ENCODE peak calls at places on chromosome 14, in four cellular contexts. One of them, this sample, is unnamed. For H3K36me3, the result is how much of the 10 kb centered on the place peaks cover.

GRCh38 chr14:65959563-65960024 is 526.6 kb upstream of the CCDC196 start:
- DNase-seq in OCI-LY7: no peak
- DNase-seq in mesendoderm: no peak
- DNase-seq in SK-N-MC: no peak
- DNase-seq in this sample: no peak

GRCh38 chr14:69631509-69631908 is 20.1 kb downstream of the SUSD6 start:
- DNase-seq in SK-N-MC: no peak
- DNase-seq in mesendoderm: no peak
- DNase-seq in OCI-LY7: no peak
- DNase-seq in this sample: no peak

GRCh38 chr14:102929349-102930137 is 7.1 kb downstream of the AMN start:
- DNase-seq in mesendoderm: no peak
- DNase-seq in SK-N-MC: no peak
- DNase-seq in OCI-LY7: no peak
- DNase-seq in this sample: no peak

GRCh38 chr14:72723741-72724530 is 170.0 kb downstream of the DPF3 start:
- DNase-seq in OCI-LY7: no peak
- DNase-seq in SK-N-MC: no peak
- DNase-seq in mesendoderm: no peak
- DNase-seq in this sample: no peak

GRCh38 chr14:75577724-75578098 is 709 bp upstream of the FLVCR2 start:
- DNase-seq in OCI-LY7: peak
- DNase-seq in SK-N-MC: no peak
- DNase-seq in mesendoderm: peak
- DNase-seq in this sample: peak

GRCh38 chr14:28382460-28383220 is 383.9 kb upstream of the FOXG1 start:
- DNase-seq in mesendoderm: peak
- DNase-seq in OCI-LY7: no peak
- DNase-seq in SK-N-MC: no peak
- DNase-seq in this sample: no peak

GRCh38 chr14:69670093-69670492 is 58.7 kb downstream of the SUSD6 start:
- DNase-seq in OCI-LY7: no peak
- DNase-seq in mesendoderm: no peak
- DNase-seq in SK-N-MC: no peak
- DNase-seq in this sample: no peak

GRCh38 chr14:44803239-44803905 is 158.4 kb downstream of the KLHL28 start:
- DNase-seq in SK-N-MC: peak
- DNase-seq in OCI-LY7: peak
- DNase-seq in mesendoderm: peak
- DNase-seq in this sample: peak

GRCh38 chr14:36129181-36129580 is 47.3 kb downstream of the PTCSC3 start:
- DNase-seq in OCI-LY7: no peak
- DNase-seq in mesendoderm: peak
- DNase-seq in SK-N-MC: no peak
- DNase-seq in this sample: peak

GRCh38 chr14:32354716-32355115 is 25.6 kb downstream of the AKAP6 start:
- DNase-seq in SK-N-MC: no peak
- DNase-seq in mesendoderm: no peak
- DNase-seq in OCI-LY7: no peak
- DNase-seq in this sample: no peak

GRCh38 chr14:61505815-61506809 is 184.7 kb downstream of the PRKCH start:
- DNase-seq in OCI-LY7: no peak
- DNase-seq in mesendoderm: peak
- DNase-seq in SK-N-MC: no peak
- DNase-seq in this sample: no peak

GRCh38 chr14:94000986-94001385 is 3.9 kb downstream of the CCDC197 start:
- DNase-seq in mesendoderm: no peak
- DNase-seq in SK-N-MC: no peak
- DNase-seq in OCI-LY7: no peak
- DNase-seq in this sample: no peak

GRCh38 chr14:103121161-103121845 is 2.0 kb upstream of the TNFAIP2 start:
- DNase-seq in OCI-LY7: no peak
- DNase-seq in mesendoderm: no peak
- DNase-seq in SK-N-MC: no peak
- DNase-seq in this sample: no peak

GRCh38 chr14:94217116-94217515 is 43.0 kb downstream of the PPP4R4 start:
- DNase-seq in OCI-LY7: no peak
- DNase-seq in mesendoderm: peak
- DNase-seq in SK-N-MC: no peak
- DNase-seq in this sample: no peak

GRCh38 chr14:102525213-102526143 is 15.9 kb upstream of the ANKRD9 start:
- DNase-seq in SK-N-MC: peak
- DNase-seq in mesendoderm: no peak
- DNase-seq in OCI-LY7: peak
- DNase-seq in this sample: peak

GRCh38 chr14:69358233-69358963 is 39.7 kb downstream of the ERH start:
- DNase-seq in OCI-LY7: no peak
- DNase-seq in mesendoderm: no peak
- DNase-seq in SK-N-MC: no peak
- DNase-seq in this sample: no peak

GRCh38 chr14:70838076-70838475 is 28.8 kb upstream of the MAP3K9 start:
- DNase-seq in mesendoderm: no peak
- DNase-seq in SK-N-MC: no peak
- DNase-seq in OCI-LY7: no peak
- DNase-seq in this sample: no peak

GRCh38 chr14:102046337-102047278 is 40.2 kb downstream of the HSP90AA1 start:
- DNase-seq in OCI-LY7: peak
- DNase-seq in SK-N-MC: no peak
- DNase-seq in mesendoderm: peak
- DNase-seq in this sample: peak

GRCh38 chr14:61812347-61813100 is 50.3 kb downstream of the SNAPC1 start:
- DNase-seq in OCI-LY7: no peak
- DNase-seq in mesendoderm: peak
- DNase-seq in SK-N-MC: no peak
- DNase-seq in this sample: peak

GRCh38 chr14:93997082-93997481 is at the start of gene CCDC197:
- DNase-seq in SK-N-MC: no peak
- DNase-seq in mesendoderm: no peak
- DNase-seq in OCI-LY7: no peak
- DNase-seq in this sample: no peak

DNA sequence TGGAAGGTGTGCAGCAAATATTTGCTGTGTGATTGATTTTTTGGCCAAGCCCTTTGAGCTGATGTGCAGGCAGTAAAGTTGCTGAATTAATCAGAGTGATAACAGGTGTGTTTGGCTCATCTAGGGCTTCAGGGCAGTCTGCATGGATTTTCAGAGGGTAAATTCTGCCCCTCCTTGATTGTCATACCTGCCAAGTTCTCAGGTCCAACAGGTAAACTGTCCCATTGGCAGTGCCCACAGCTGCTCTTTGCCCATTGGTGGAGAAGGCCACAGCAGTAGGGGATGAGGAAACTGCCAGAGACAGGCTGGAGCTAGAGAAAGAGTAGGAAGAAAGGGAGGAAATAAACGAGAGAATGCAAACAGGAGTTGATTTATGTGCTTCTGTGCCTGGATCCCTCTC is 33.6 kb downstream of the TEP1 start:
- DNase-seq in SK-N-MC: no peak
- DNase-seq in mesendoderm: no peak
- DNase-seq in OCI-LY7: no peak
- DNase-seq in this sample: no peak
- H3K36me3 ChIP-seq in SK-N-MC: under half
- H3K36me3 ChIP-seq in mesendoderm: under half
- H3K36me3 ChIP-seq in OCI-LY7: under half
- H3K36me3 ChIP-seq in this sample: under half

DNA sequence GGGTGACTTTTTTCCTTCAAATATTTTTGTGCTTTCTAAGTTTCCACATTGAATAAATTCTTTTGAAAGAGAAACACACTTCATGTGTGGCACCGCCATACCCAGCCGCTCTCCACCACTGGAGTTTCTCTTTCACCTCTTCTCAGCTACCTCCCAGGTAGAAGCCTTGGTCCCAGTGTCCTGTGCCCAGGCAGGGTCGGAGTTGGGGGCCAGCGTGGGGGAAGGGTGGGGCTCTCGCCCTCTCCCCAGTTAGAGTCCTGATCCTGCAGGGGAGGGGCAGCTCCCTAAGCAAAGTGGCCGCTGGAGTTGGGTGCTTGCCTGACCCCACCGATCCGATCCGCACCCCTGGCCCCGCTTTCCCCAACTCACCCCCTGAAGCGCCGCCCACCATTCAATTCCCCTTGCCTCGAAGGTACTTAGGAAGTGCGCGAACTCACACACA is 817 bp downstream of the CLMN start:
- DNase-seq in SK-N-MC: no peak
- DNase-seq in mesendoderm: no peak
- DNase-seq in OCI-LY7: no peak
- DNase-seq in this sample: no peak
- H3K4me3 ChIP-seq in SK-N-MC: peak
- H3K4me3 ChIP-seq in mesendoderm: no peak
- H3K4me3 ChIP-seq in OCI-LY7: peak
- H3K4me3 ChIP-seq in this sample: peak

DNA sequence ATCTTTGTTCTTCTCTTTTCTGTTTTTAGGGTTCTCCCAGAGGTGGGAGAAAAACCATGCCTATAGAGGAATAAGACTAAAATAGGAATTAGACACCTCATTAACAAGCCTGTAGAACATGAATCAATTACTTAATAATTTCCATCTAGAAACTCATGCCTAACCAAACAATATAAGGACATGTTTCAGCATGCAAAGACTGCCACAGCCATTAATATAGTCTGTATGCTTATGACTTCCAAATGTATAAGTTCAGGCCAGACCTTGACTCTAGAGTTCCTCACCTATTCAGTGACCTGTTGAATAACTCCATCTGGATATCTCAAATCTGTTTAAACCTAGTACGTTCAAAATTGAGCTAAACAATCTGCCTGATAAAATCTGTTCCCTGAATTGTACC is 304.6 kb downstream of the BMP4 start:
- DNase-seq in SK-N-MC: no peak
- DNase-seq in mesendoderm: no peak
- DNase-seq in OCI-LY7: no peak
- DNase-seq in this sample: no peak
- H3K36me3 ChIP-seq in SK-N-MC: under half
- H3K36me3 ChIP-seq in mesendoderm: under half
- H3K36me3 ChIP-seq in OCI-LY7: under half
- H3K36me3 ChIP-seq in this sample: under half

GRCh38 chr14:54332490-54332889 is 64.3 kb upstream of the CDKN3 start:
- DNase-seq in OCI-LY7: no peak
- DNase-seq in mesendoderm: no peak
- DNase-seq in SK-N-MC: no peak
- DNase-seq in this sample: no peak
- H3K4me3 ChIP-seq in OCI-LY7: no peak
- H3K4me3 ChIP-seq in mesendoderm: no peak
- H3K4me3 ChIP-seq in SK-N-MC: no peak
- H3K4me3 ChIP-seq in this sample: no peak

DNA sequence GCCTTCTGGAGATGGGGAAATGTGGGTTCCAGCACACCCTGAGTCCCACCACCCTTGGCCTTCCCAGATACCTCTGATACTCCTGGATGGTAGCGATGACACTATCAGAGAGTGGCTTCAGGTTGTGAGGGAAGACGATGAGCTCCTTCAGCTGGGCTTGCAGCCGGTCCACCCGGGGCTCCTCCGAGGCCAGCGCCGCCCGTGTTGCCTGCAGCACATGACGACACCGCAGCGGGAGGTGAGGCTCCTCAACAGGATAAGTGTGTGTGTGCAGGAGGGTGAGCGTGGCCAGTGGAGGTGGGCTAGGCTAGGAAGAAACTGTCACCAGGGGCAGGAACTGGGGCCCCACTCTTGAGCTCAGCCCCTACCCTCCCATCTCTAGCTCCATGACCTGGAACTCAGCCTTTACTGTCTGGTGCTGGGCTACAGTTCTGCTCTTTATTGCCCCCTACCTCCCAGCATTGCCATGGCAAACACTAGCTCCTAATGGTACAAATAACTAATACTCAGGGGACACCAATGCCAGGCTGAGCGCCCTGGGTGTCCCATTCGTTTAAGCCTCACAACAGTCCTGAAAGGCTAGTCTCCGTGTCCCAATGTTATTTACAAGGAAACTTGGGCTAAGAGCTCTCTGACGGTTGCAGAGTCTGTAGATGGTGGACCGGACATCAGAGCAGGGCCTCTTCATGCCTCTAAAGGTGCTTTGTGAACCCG is 64.1 kb downstream of the SYNE3 start:
- DNase-seq in SK-N-MC: no peak
- DNase-seq in OCI-LY7: peak
- DNase-seq in mesendoderm: peak
- DNase-seq in this sample: peak
- H3K36me3 ChIP-seq in SK-N-MC: under half
- H3K36me3 ChIP-seq in OCI-LY7: under half
- H3K36me3 ChIP-seq in mesendoderm: under half
- H3K36me3 ChIP-seq in this sample: under half

GRCh38 chr14:23120405-23121251 is 1.6 kb upstream of the CEBPE start:
- DNase-seq in OCI-LY7: peak
- DNase-seq in mesendoderm: peak
- DNase-seq in SK-N-MC: no peak
- DNase-seq in this sample: peak

GRCh38 chr14:23121401-23121800 is 2.3 kb upstream of the CEBPE start:
- DNase-seq in OCI-LY7: peak
- DNase-seq in mesendoderm: peak
- DNase-seq in SK-N-MC: no peak
- DNase-seq in this sample: no peak

GRCh38 chr14:23117371-23118020 is 1.6 kb downstream of the CEBPE start:
- DNase-seq in mesendoderm: no peak
- DNase-seq in SK-N-MC: no peak
- DNase-seq in OCI-LY7: no peak
- DNase-seq in this sample: no peak

GRCh38 chr14:23119362-23120327 is 590 bp upstream of the CEBPE start:
- DNase-seq in OCI-LY7: peak
- DNase-seq in SK-N-MC: no peak
- DNase-seq in mesendoderm: peak
- DNase-seq in this sample: no peak

GRCh38 chr14:23118506-23119361 is at the start of gene CEBPE:
- DNase-seq in mesendoderm: no peak
- DNase-seq in SK-N-MC: no peak
- DNase-seq in OCI-LY7: no peak
- DNase-seq in this sample: no peak
- H3K4me3 ChIP-seq in mesendoderm: no peak
- H3K4me3 ChIP-seq in SK-N-MC: no peak
- H3K4me3 ChIP-seq in OCI-LY7: peak
- H3K4me3 ChIP-seq in this sample: no peak

GRCh38 chr14:34111933-34112332 is 161.1 kb upstream of the EGLN3 start:
- DNase-seq in SK-N-MC: no peak
- DNase-seq in OCI-LY7: no peak
- DNase-seq in mesendoderm: peak
- DNase-seq in this sample: peak
- H3K36me3 ChIP-seq in SK-N-MC: under half
- H3K36me3 ChIP-seq in OCI-LY7: under half
- H3K36me3 ChIP-seq in mesendoderm: under half
- H3K36me3 ChIP-seq in this sample: under half

GRCh38 chr14:98278805-98279204 is 993.2 kb downstream of the BCL11B start:
- DNase-seq in mesendoderm: no peak
- DNase-seq in OCI-LY7: no peak
- DNase-seq in SK-N-MC: no peak
- DNase-seq in this sample: no peak
- H3K4me3 ChIP-seq in mesendoderm: no peak
- H3K4me3 ChIP-seq in OCI-LY7: no peak
- H3K4me3 ChIP-seq in SK-N-MC: no peak
- H3K4me3 ChIP-seq in this sample: no peak

DNA sequence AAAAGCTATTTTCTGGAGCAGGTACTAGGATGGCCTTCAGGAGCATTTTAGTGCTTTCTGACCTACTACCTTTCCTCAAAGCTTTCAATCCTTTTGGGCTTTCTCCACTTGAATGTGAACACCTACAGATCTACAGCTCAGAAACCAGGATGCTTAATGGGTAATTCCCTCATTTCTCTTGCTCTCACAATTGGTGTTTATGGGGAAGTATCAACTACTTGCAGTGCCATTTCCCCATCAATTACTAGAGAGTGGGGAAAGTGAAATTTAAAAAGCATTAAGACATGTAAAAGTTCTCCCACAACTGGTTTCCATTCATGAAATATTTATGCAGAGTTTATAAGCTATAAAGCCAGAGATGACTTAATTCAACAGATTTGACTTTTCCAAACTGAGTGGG is 2.1 kb upstream of the YY1 start:
- DNase-seq in OCI-LY7: no peak
- DNase-seq in SK-N-MC: no peak
- DNase-seq in mesendoderm: no peak
- DNase-seq in this sample: no peak
- H3K36me3 ChIP-seq in OCI-LY7: half or more
- H3K36me3 ChIP-seq in SK-N-MC: under half
- H3K36me3 ChIP-seq in mesendoderm: under half
- H3K36me3 ChIP-seq in this sample: under half